ENCODE peak calls at places on chromosomes 2 and 18, in nine cellular contexts. L is A549, W is sigmoid colon, A is transverse colon, U is stomach, C is tibial nerve, E is ovary, N is GM12878, P is HepG2. I is an unnamed sample.

GRCh38 chr2:85234879-85235278 is 92.9 kb downstream of the TGOLN2 start:
- DNase-seq in L (no peak), W (no peak), A (no peak), U (no peak), C (no peak), E (no peak), N (no peak), P (no peak), I (no peak)

GRCh38 chr18:37874721-37875120 is 309.1 kb upstream of the CELF4 start:
- DNase-seq in L (no peak), W (no peak), A (no peak), U (no peak), C (no peak), E (no peak), N (no peak), P (no peak), I (no peak)

GRCh38 chr2:118588826-118589225 is 258.6 kb downstream of the EN1 start:
- DNase-seq in L (no peak), W (no peak), A (no peak), U (no peak), C (no peak), E (no peak), N (no peak), P (no peak), I (no peak)

GRCh38 chr2:133063792-133064191 is 393.8 kb upstream of the LYPD1 start:
- DNase-seq in L (peak; percentile 13), W (no peak), A (no peak), U (no peak), C (no peak), E (no peak), N (no peak), P (no peak), I (no peak)

GRCh38 chr18:63160172-63160995 is 159.2 kb downstream of the BCL2 start:
- DNase-seq in L (no peak), W (no peak), A (no peak), U (no peak), C (no peak), E (no peak), N (peak; percentile 62), P (no peak), I (no peak)

GRCh38 chr2:65819963-65820362 is 387.6 kb upstream of the SPRED2 start:
- DNase-seq in L (no peak), W (no peak), A (no peak), U (no peak), C (no peak), E (no peak), N (no peak), P (no peak), I (no peak)

GRCh38 chr2:120947327-120947726 is 211.7 kb downstream of the GLI2 start:
- DNase-seq in L (no peak), W (no peak), A (no peak), U (no peak), C (no peak), E (no peak), N (no peak), P (no peak), I (no peak)

GRCh38 chr2:10166489-10167295 is 44.2 kb downstream of the RRM2 start:
- DNase-seq in L (no peak), W (no peak), A (no peak), U (no peak), C (no peak), E (no peak), N (no peak), P (no peak), I (no peak)

GRCh38 chr2:140177081-140177480 is 1396.9 kb upstream of the NXPH2 start:
- DNase-seq in L (no peak), W (no peak), A (no peak), U (no peak), C (no peak), E (no peak), N (no peak), P (no peak), I (no peak)

GRCh38 chr2:190648289-190649034 is 421 bp upstream of the NAB1 start:
- DNase-seq in L (peak; percentile 89), W (peak; percentile 96), A (peak; percentile 89), U (peak; percentile 86), C (peak; percentile 82), E (peak; percentile 89), N (peak; percentile 17), P (peak; percentile 58), I (peak; percentile 91)
- TF ChIP-seq CTCF in L (no peak), W (no peak), A (no peak), U (no peak), C (no peak), E (no peak), N (no peak), P (no peak), I (no peak)

DNA sequence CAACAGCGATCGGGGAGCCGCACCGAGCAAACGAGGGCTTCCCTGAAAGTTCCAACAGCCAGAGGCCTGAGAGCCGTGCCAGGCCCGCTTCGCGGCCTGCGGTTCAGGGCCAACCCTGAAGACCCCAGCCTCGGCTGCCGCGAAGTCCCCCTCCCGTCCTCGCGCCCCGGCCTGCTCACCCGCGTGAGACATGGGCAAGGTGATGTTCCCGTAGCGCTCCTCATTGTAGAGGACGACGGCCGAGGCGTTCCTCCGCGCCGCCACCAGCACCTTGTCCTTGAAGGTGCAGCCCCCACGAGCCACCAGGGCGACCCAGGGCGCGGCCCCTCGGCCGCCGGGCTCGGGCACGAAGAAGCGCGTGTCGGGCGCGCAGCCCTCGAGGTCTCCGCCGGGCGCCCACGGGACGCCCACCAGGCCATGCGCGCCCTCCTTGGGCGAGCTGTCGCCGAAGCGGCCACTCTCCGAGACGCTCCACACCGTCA is 510 bp downstream of the RNF149 start:
- DNase-seq in L (peak; percentile 15), W (peak; percentile 70), A (peak; percentile 33), U (no peak), C (no peak), E (peak; percentile 28), N (no peak), P (no peak), I (no peak)
- TF ChIP-seq EP300 in L (no peak), W (no peak), A (no peak), U (no peak), C (no peak), E (no peak), N (no peak), P (no peak), I (no peak)

GRCh38 chr2:196201229-196201998 is 30.0 kb upstream of the STK17B start:
- DNase-seq in L (no peak), W (no peak), A (no peak), U (no peak), C (no peak), E (no peak), N (no peak), P (no peak), I (no peak)
- H3K4me3 ChIP-seq in L (no peak overlapping the region), W (no peak overlapping the region), A (no peak overlapping the region), U (no peak overlapping the region), C (no peak overlapping the region), E (no peak overlapping the region), N (no peak overlapping the region), P (no peak overlapping the region), I (no peak overlapping the region)

DNA sequence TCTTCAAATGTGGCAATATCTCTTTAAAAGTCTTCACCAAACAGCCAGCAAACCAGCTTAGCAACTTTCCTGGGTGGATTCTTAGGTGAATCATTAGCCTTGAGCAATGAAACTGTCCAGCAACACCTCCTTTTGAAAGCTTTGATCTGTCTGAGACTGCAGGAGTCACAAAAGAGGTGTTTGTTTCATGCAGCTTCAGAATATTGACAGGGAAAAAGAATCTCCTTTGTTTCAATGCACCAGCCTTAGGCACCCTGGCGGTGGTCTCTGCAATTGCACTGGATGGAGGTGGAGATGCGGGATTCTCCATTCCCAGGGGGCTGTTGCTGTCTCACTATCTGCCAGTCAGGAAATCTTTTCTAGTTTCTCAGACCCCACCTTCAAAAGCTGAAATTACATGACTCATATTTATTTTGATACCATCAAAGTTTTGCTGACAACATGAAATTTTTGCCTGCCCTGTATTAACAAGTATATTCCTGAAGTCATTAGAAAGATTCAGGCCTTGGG is 76.0 kb upstream of the DSG1 start:
- DNase-seq in L (peak; percentile 88), W (no peak), A (peak; percentile 68), U (no peak), C (no peak), E (no peak), N (no peak), P (peak; percentile 98), I (no peak)
- TF ChIP-seq CTCF in L (peak; percentile 50), W (no peak), A (peak; percentile 90), U (peak; percentile 17), C (peak; percentile 13), E (no peak), N (peak; percentile 31), P (peak; percentile 82), I (peak; percentile 43)

GRCh38 chr2:33678447-33678846 is 79.3 kb upstream of the FAM98A start:
- DNase-seq in L (no peak), W (no peak), A (no peak), U (no peak), C (no peak), E (no peak), N (no peak), P (no peak), I (no peak)

GRCh38 chr2:33680906-33681305 is 81.8 kb upstream of the FAM98A start:
- DNase-seq in L (no peak), W (no peak), A (no peak), U (no peak), C (no peak), E (no peak), N (no peak), P (no peak), I (no peak)

DNA sequence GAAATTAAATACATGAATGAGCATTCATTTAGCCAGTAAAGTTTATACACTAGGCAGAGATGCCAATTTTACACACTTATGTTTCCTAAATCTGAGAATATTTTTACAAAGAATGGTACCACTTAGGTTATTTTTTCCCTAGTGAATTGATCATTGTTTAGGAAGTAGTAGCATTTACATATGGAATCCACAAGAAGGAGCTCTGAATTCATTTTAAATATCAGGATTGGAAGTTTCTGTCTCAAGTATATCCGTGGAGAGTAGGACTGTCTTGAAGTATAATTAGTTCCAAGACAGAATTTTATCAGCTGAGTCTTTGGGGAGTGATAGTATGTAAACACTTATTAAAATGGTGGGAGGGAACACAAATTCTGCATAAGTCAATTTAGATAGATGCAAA is 82.2 kb upstream of the FAM98A start:
- DNase-seq in L (peak; percentile 30), W (no peak), A (no peak), U (no peak), C (no peak), E (no peak), N (no peak), P (no peak), I (no peak)
- TF ChIP-seq EP300 in L (no peak), W (no peak), A (no peak), U (no peak), C (no peak), E (no peak), N (no peak), P (no peak), I (no peak)